ENCODE peak calls at places on chromosomes 5 and 9, in nine cellular contexts. One of them, this sample, is unnamed. For H3K4me1, the result is how much of the 10 kb centered on the place peaks cover.

GRCh38 chr5:149791881-149792280 is 61.8 kb downstream of the PPARGC1B start:
- DNase-seq in aorta: no peak
- DNase-seq in tibial artery: no peak
- DNase-seq in upper lobe of right lung: no peak
- DNase-seq in heart left ventricle: no peak
- DNase-seq in psoas muscle: no peak
- DNase-seq in heart right ventricle: no peak
- DNase-seq in hepatocyte: no peak
- DNase-seq in CD8-positive, alpha-beta T cell: no peak
- DNase-seq in this sample: no peak

GRCh38 chr9:136026266-136026942 is 65.2 kb upstream of the UBAC1 start:
- DNase-seq in psoas muscle: no peak
- DNase-seq in tibial artery: no peak
- DNase-seq in heart right ventricle: no peak
- DNase-seq in hepatocyte: no peak
- DNase-seq in aorta: no peak
- DNase-seq in upper lobe of right lung: no peak
- DNase-seq in CD8-positive, alpha-beta T cell: no peak
- DNase-seq in heart left ventricle: no peak
- DNase-seq in this sample: no peak

GRCh38 chr9:99445920-99446319 is 223.8 kb downstream of the SEC61B start:
- DNase-seq in psoas muscle: no peak
- DNase-seq in upper lobe of right lung: no peak
- DNase-seq in heart left ventricle: no peak
- DNase-seq in aorta: no peak
- DNase-seq in hepatocyte: no peak
- DNase-seq in heart right ventricle: no peak
- DNase-seq in tibial artery: no peak
- DNase-seq in CD8-positive, alpha-beta T cell: no peak
- DNase-seq in this sample: no peak

GRCh38 chr9:129751841-129752801 is 721 bp downstream of the PTGES start:
- DNase-seq in heart left ventricle: no peak
- DNase-seq in hepatocyte: no peak
- DNase-seq in psoas muscle: no peak
- DNase-seq in heart right ventricle: no peak
- DNase-seq in upper lobe of right lung: no peak
- DNase-seq in CD8-positive, alpha-beta T cell: no peak
- DNase-seq in tibial artery: no peak
- DNase-seq in aorta: no peak
- DNase-seq in this sample: no peak

GRCh38 chr5:179836225-179837019 is 15.7 kb downstream of the SQSTM1 start:
- DNase-seq in heart left ventricle: no peak
- DNase-seq in heart right ventricle: no peak
- DNase-seq in tibial artery: no peak
- DNase-seq in hepatocyte: peak
- DNase-seq in aorta: no peak
- DNase-seq in psoas muscle: peak
- DNase-seq in CD8-positive, alpha-beta T cell: peak
- DNase-seq in upper lobe of right lung: no peak
- DNase-seq in this sample: no peak

GRCh38 chr5:84642795-84643194 is 258.1 kb upstream of the EDIL3 start:
- DNase-seq in CD8-positive, alpha-beta T cell: no peak
- DNase-seq in psoas muscle: no peak
- DNase-seq in tibial artery: no peak
- DNase-seq in aorta: no peak
- DNase-seq in heart left ventricle: no peak
- DNase-seq in heart right ventricle: no peak
- DNase-seq in hepatocyte: no peak
- DNase-seq in upper lobe of right lung: no peak
- DNase-seq in this sample: no peak

GRCh38 chr5:107808671-107809137 is 138.0 kb upstream of the EFNA5 start:
- DNase-seq in CD8-positive, alpha-beta T cell: no peak
- DNase-seq in psoas muscle: no peak
- DNase-seq in aorta: no peak
- DNase-seq in heart left ventricle: no peak
- DNase-seq in heart right ventricle: no peak
- DNase-seq in upper lobe of right lung: no peak
- DNase-seq in tibial artery: no peak
- DNase-seq in hepatocyte: peak
- DNase-seq in this sample: no peak

GRCh38 chr9:112487799-112488345 is 1.2 kb downstream of the KIAA1958 start:
- DNase-seq in aorta: no peak
- DNase-seq in psoas muscle: no peak
- DNase-seq in heart right ventricle: no peak
- DNase-seq in tibial artery: no peak
- DNase-seq in CD8-positive, alpha-beta T cell: no peak
- DNase-seq in hepatocyte: peak
- DNase-seq in heart left ventricle: no peak
- DNase-seq in upper lobe of right lung: no peak
- DNase-seq in this sample: no peak

GRCh38 chr5:78016831-78017529 is 240.8 kb upstream of the TBCA start:
- DNase-seq in heart left ventricle: no peak
- DNase-seq in aorta: no peak
- DNase-seq in tibial artery: no peak
- DNase-seq in heart right ventricle: no peak
- DNase-seq in hepatocyte: no peak
- DNase-seq in upper lobe of right lung: no peak
- DNase-seq in psoas muscle: no peak
- DNase-seq in CD8-positive, alpha-beta T cell: no peak
- DNase-seq in this sample: no peak

GRCh38 chr5:543755-544674 is 19.8 kb upstream of the SLC9A3 start:
- DNase-seq in hepatocyte: no peak
- DNase-seq in CD8-positive, alpha-beta T cell: peak
- DNase-seq in heart left ventricle: peak
- DNase-seq in heart right ventricle: peak
- DNase-seq in aorta: peak
- DNase-seq in upper lobe of right lung: peak
- DNase-seq in tibial artery: peak
- DNase-seq in psoas muscle: peak
- DNase-seq in this sample: no peak

GRCh38 chr5:140172473-140172872 is 2.5 kb upstream of the CYSTM1 start:
- DNase-seq in tibial artery: no peak
- DNase-seq in upper lobe of right lung: no peak
- DNase-seq in heart left ventricle: no peak
- DNase-seq in heart right ventricle: no peak
- DNase-seq in aorta: no peak
- DNase-seq in hepatocyte: no peak
- DNase-seq in psoas muscle: no peak
- DNase-seq in CD8-positive, alpha-beta T cell: no peak
- DNase-seq in this sample: no peak

GRCh38 chr5:66307647-66308257 is 163.7 kb downstream of the SREK1 start:
- DNase-seq in psoas muscle: no peak
- DNase-seq in tibial artery: no peak
- DNase-seq in hepatocyte: peak
- DNase-seq in heart right ventricle: peak
- DNase-seq in aorta: no peak
- DNase-seq in heart left ventricle: no peak
- DNase-seq in upper lobe of right lung: no peak
- DNase-seq in CD8-positive, alpha-beta T cell: no peak
- DNase-seq in this sample: no peak

GRCh38 chr5:142831019-142831403 is 60.8 kb downstream of the ARHGAP26 start:
- DNase-seq in tibial artery: no peak
- DNase-seq in heart left ventricle: no peak
- DNase-seq in aorta: no peak
- DNase-seq in psoas muscle: no peak
- DNase-seq in CD8-positive, alpha-beta T cell: no peak
- DNase-seq in upper lobe of right lung: no peak
- DNase-seq in hepatocyte: no peak
- DNase-seq in heart right ventricle: no peak
- DNase-seq in this sample: no peak

GRCh38 chr9:5850735-5851122 is 17.8 kb upstream of the ERMP1 start:
- DNase-seq in tibial artery: no peak
- DNase-seq in heart left ventricle: no peak
- DNase-seq in hepatocyte: no peak
- DNase-seq in heart right ventricle: no peak
- DNase-seq in psoas muscle: no peak
- DNase-seq in CD8-positive, alpha-beta T cell: no peak
- DNase-seq in upper lobe of right lung: no peak
- DNase-seq in aorta: no peak
- DNase-seq in this sample: no peak

GRCh38 chr5:180718810-180719453 is 20.9 kb downstream of the OR2Y1 start:
- DNase-seq in heart left ventricle: no peak
- DNase-seq in tibial artery: no peak
- DNase-seq in heart right ventricle: no peak
- DNase-seq in CD8-positive, alpha-beta T cell: peak
- DNase-seq in upper lobe of right lung: no peak
- DNase-seq in psoas muscle: no peak
- DNase-seq in aorta: no peak
- DNase-seq in hepatocyte: peak
- DNase-seq in this sample: no peak

GRCh38 chr5:73204302-73204701 is 31.3 kb downstream of the TMEM174 start:
- DNase-seq in tibial artery: no peak
- DNase-seq in CD8-positive, alpha-beta T cell: no peak
- DNase-seq in hepatocyte: no peak
- DNase-seq in psoas muscle: no peak
- DNase-seq in aorta: no peak
- DNase-seq in heart left ventricle: no peak
- DNase-seq in upper lobe of right lung: no peak
- DNase-seq in heart right ventricle: no peak
- DNase-seq in this sample: no peak

GRCh38 chr9:116308070-116308469 is 154.5 kb downstream of the PAPPA start:
- DNase-seq in CD8-positive, alpha-beta T cell: no peak
- DNase-seq in aorta: no peak
- DNase-seq in upper lobe of right lung: no peak
- DNase-seq in psoas muscle: no peak
- DNase-seq in heart right ventricle: no peak
- DNase-seq in heart left ventricle: no peak
- DNase-seq in hepatocyte: no peak
- DNase-seq in tibial artery: no peak
- DNase-seq in this sample: no peak

DNA sequence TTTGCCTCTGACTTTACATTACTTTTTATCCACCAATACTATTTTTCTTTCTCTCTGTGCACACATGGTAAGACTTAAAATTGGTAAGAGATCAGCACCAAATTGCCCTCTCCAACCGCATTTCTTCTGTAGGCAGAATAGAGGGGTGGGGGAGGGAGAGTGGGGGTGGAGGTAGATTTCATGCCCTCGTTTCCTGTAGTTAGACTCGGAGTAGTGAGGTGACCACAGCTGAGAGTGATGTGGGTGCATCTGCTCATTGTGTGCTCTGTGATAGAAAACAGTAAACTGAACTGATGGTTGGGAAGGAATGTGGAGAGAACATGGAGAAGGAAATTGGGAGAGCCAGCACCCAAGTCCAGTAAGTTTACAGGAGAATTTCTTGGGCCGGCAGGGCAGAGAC is 498.3 kb downstream of the IRX1 start:
- DNase-seq in hepatocyte: no peak
- DNase-seq in heart left ventricle: no peak
- DNase-seq in upper lobe of right lung: no peak
- DNase-seq in psoas muscle: no peak
- DNase-seq in CD8-positive, alpha-beta T cell: no peak
- DNase-seq in tibial artery: no peak
- DNase-seq in heart right ventricle: no peak
- DNase-seq in aorta: no peak
- DNase-seq in this sample: no peak
- H3K4me1 ChIP-seq in hepatocyte: under half
- H3K4me1 ChIP-seq in heart left ventricle: under half
- H3K4me1 ChIP-seq in upper lobe of right lung: under half
- H3K4me1 ChIP-seq in psoas muscle: under half
- H3K4me1 ChIP-seq in CD8-positive, alpha-beta T cell: under half
- H3K4me1 ChIP-seq in tibial artery: under half
- H3K4me1 ChIP-seq in heart right ventricle: under half
- H3K4me1 ChIP-seq in aorta: under half
- H3K4me1 ChIP-seq in this sample: under half

GRCh38 chr9:72304538-72304937 is 60.5 kb downstream of the ZFAND5 start:
- DNase-seq in heart right ventricle: no peak
- DNase-seq in hepatocyte: no peak
- DNase-seq in aorta: no peak
- DNase-seq in upper lobe of right lung: no peak
- DNase-seq in psoas muscle: no peak
- DNase-seq in heart left ventricle: no peak
- DNase-seq in CD8-positive, alpha-beta T cell: no peak
- DNase-seq in tibial artery: no peak
- DNase-seq in this sample: no peak
- H3K4me3 ChIP-seq in heart right ventricle: peak
- H3K4me3 ChIP-seq in hepatocyte: no peak
- H3K4me3 ChIP-seq in aorta: peak
- H3K4me3 ChIP-seq in upper lobe of right lung: peak
- H3K4me3 ChIP-seq in psoas muscle: peak
- H3K4me3 ChIP-seq in heart left ventricle: peak
- H3K4me3 ChIP-seq in CD8-positive, alpha-beta T cell: no peak
- H3K4me3 ChIP-seq in tibial artery: no peak
- H3K4me3 ChIP-seq in this sample: peak

DNA sequence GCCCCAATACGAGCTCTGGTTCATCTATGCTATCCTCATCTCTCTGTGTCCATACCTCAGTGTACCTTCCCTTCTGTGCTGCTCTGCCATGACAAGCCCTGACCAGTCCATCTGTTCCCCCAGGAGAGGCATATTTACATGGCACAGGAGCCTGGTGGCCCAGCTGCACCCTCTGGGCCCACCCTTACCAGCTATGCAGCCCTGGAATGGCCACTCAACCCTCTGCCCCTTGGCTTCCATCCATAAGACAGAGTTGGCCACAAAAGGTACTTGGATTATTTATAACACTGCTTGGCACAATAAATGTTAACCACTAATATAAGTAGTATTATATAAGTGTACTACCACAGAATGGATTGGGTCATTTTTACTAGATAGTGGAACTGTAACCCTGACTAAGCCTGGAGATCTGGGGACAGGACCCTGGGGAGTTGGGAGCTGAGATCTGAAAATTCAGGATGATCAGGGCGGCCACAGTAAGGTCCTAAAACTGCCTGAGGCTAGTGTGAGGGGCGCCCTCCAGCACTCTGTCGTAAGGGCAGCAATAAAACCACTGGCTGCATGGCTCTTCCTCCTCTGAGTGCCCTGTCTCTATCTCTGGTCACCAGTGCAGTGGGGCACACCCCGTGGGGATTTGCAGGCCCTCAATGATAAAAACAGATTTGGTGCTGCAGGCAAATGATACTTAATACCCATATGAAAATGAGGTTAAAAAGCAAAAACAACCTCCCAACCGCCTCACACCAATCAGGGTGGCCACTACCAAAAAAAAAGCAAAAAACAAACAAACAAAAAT is 65.8 kb downstream of the SEMA4D start:
- DNase-seq in heart left ventricle: no peak
- DNase-seq in upper lobe of right lung: no peak
- DNase-seq in aorta: peak
- DNase-seq in tibial artery: no peak
- DNase-seq in heart right ventricle: no peak
- DNase-seq in CD8-positive, alpha-beta T cell: no peak
- DNase-seq in psoas muscle: peak
- DNase-seq in hepatocyte: no peak
- DNase-seq in this sample: no peak
- H3K27ac ChIP-seq in heart left ventricle: peak
- H3K27ac ChIP-seq in upper lobe of right lung: no peak
- H3K27ac ChIP-seq in aorta: no peak
- H3K27ac ChIP-seq in tibial artery: no peak
- H3K27ac ChIP-seq in heart right ventricle: no peak
- H3K27ac ChIP-seq in CD8-positive, alpha-beta T cell: no peak
- H3K27ac ChIP-seq in psoas muscle: no peak
- H3K27ac ChIP-seq in hepatocyte: no peak
- H3K27ac ChIP-seq in this sample: no peak

DNA sequence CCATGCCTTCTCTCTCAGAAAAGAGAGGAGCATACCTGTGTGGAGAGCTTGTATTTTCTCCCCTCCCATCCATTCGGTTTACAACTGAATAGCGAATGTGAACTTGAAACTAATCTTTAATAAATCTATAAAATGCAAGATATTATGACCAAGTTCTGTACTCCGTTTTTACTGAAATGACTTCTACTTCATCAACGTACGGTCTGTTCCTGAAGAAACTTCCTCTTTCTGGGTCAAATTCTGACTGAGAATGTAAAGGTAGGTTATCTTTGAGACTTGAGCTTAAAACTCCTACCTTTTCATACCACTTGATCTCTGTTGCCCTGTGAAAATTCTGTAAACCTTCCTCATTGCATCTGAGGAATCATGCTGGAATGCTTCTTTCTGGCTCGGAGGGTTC is 4.2 kb upstream of the CTNNAL1 start:
- DNase-seq in hepatocyte: no peak
- DNase-seq in heart left ventricle: no peak
- DNase-seq in heart right ventricle: no peak
- DNase-seq in psoas muscle: no peak
- DNase-seq in upper lobe of right lung: no peak
- DNase-seq in CD8-positive, alpha-beta T cell: no peak
- DNase-seq in tibial artery: no peak
- DNase-seq in aorta: no peak
- DNase-seq in this sample: no peak
- H3K4me1 ChIP-seq in hepatocyte: under half
- H3K4me1 ChIP-seq in heart left ventricle: under half
- H3K4me1 ChIP-seq in heart right ventricle: under half
- H3K4me1 ChIP-seq in psoas muscle: under half
- H3K4me1 ChIP-seq in upper lobe of right lung: under half
- H3K4me1 ChIP-seq in CD8-positive, alpha-beta T cell: under half
- H3K4me1 ChIP-seq in tibial artery: under half
- H3K4me1 ChIP-seq in aorta: under half
- H3K4me1 ChIP-seq in this sample: under half

This sample was measured in uterus.